ENCODE peak calls at places on chromosomes 7 and 10, in nine cellular contexts. One of them, this sample, is unnamed.

GRCh38 chr10:129877773-129878371 is 86.2 kb downstream of the EBF3 start:
- DNase-seq in thoracic aorta: no peak
- DNase-seq in colonic mucosa: peak; percentile 44
- DNase-seq in lower lobe of right lung: no peak
- DNase-seq in heart right ventricle: no peak
- DNase-seq in adrenal gland: no peak
- DNase-seq in breast epithelium: no peak
- DNase-seq in cardiac muscle cell: peak; percentile 37
- DNase-seq in upper lobe of right lung: no peak
- DNase-seq in this sample: no peak

GRCh38 chr7:106486331-106486730 is 174.6 kb downstream of the CCDC71L start:
- DNase-seq in thoracic aorta: no peak
- DNase-seq in colonic mucosa: no peak
- DNase-seq in lower lobe of right lung: no peak
- DNase-seq in heart right ventricle: no peak
- DNase-seq in adrenal gland: no peak
- DNase-seq in breast epithelium: no peak
- DNase-seq in cardiac muscle cell: no peak
- DNase-seq in upper lobe of right lung: no peak
- DNase-seq in this sample: no peak

GRCh38 chr7:39501358-39501757 is 64.8 kb upstream of the YAE1 start:
- DNase-seq in thoracic aorta: no peak
- DNase-seq in colonic mucosa: no peak
- DNase-seq in lower lobe of right lung: no peak
- DNase-seq in heart right ventricle: no peak
- DNase-seq in adrenal gland: no peak
- DNase-seq in breast epithelium: no peak
- DNase-seq in cardiac muscle cell: no peak
- DNase-seq in upper lobe of right lung: no peak
- DNase-seq in this sample: no peak

GRCh38 chr10:60669491-60669890 is 108.8 kb upstream of the CDK1 start:
- DNase-seq in thoracic aorta: no peak
- DNase-seq in colonic mucosa: no peak
- DNase-seq in lower lobe of right lung: no peak
- DNase-seq in heart right ventricle: no peak
- DNase-seq in adrenal gland: no peak
- DNase-seq in breast epithelium: no peak
- DNase-seq in cardiac muscle cell: no peak
- DNase-seq in upper lobe of right lung: no peak
- DNase-seq in this sample: no peak

GRCh38 chr7:99699946-99700345 is 20.1 kb upstream of the CYP3A5 start:
- DNase-seq in thoracic aorta: no peak
- DNase-seq in colonic mucosa: peak; percentile 55
- DNase-seq in lower lobe of right lung: no peak
- DNase-seq in heart right ventricle: no peak
- DNase-seq in adrenal gland: no peak
- DNase-seq in breast epithelium: no peak
- DNase-seq in cardiac muscle cell: no peak
- DNase-seq in upper lobe of right lung: no peak
- DNase-seq in this sample: no peak

GRCh38 chr7:90595801-90596683 is at the start of gene CDK14:
- DNase-seq in thoracic aorta: peak; percentile 45
- DNase-seq in colonic mucosa: peak; percentile 82
- DNase-seq in lower lobe of right lung: peak; percentile 91
- DNase-seq in heart right ventricle: peak; percentile 81
- DNase-seq in adrenal gland: peak; percentile 82
- DNase-seq in breast epithelium: peak; percentile 74
- DNase-seq in cardiac muscle cell: peak; percentile 87
- DNase-seq in upper lobe of right lung: peak; percentile 91
- DNase-seq in this sample: peak; percentile 90

GRCh38 chr10:96285331-96285752 is 14.0 kb upstream of the BLNK start:
- DNase-seq in thoracic aorta: no peak
- DNase-seq in colonic mucosa: peak; percentile 76
- DNase-seq in lower lobe of right lung: no peak
- DNase-seq in heart right ventricle: no peak
- DNase-seq in adrenal gland: no peak
- DNase-seq in breast epithelium: no peak
- DNase-seq in cardiac muscle cell: no peak
- DNase-seq in upper lobe of right lung: no peak
- DNase-seq in this sample: no peak

GRCh38 chr7:37495574-37496184 is 47.0 kb upstream of the ELMO1 start:
- DNase-seq in thoracic aorta: no peak
- DNase-seq in colonic mucosa: no peak
- DNase-seq in lower lobe of right lung: no peak
- DNase-seq in heart right ventricle: no peak
- DNase-seq in adrenal gland: no peak
- DNase-seq in breast epithelium: no peak
- DNase-seq in cardiac muscle cell: peak; percentile 44
- DNase-seq in upper lobe of right lung: no peak
- DNase-seq in this sample: no peak

GRCh38 chr10:86798636-86799035 is 42.2 kb downstream of the BMPR1A start:
- DNase-seq in thoracic aorta: no peak
- DNase-seq in colonic mucosa: no peak
- DNase-seq in lower lobe of right lung: no peak
- DNase-seq in heart right ventricle: no peak
- DNase-seq in adrenal gland: no peak
- DNase-seq in breast epithelium: no peak
- DNase-seq in cardiac muscle cell: no peak
- DNase-seq in upper lobe of right lung: no peak
- DNase-seq in this sample: no peak

GRCh38 chr7:16813232-16813616 is 8.4 kb upstream of the AGR2 start:
- DNase-seq in thoracic aorta: no peak
- DNase-seq in colonic mucosa: no peak
- DNase-seq in lower lobe of right lung: no peak
- DNase-seq in heart right ventricle: no peak
- DNase-seq in adrenal gland: no peak
- DNase-seq in breast epithelium: no peak
- DNase-seq in cardiac muscle cell: no peak
- DNase-seq in upper lobe of right lung: no peak
- DNase-seq in this sample: no peak

GRCh38 chr7:36265720-36266119 is 112.7 kb downstream of the EEPD1 start:
- DNase-seq in thoracic aorta: no peak
- DNase-seq in colonic mucosa: no peak
- DNase-seq in lower lobe of right lung: no peak
- DNase-seq in heart right ventricle: peak; percentile 42
- DNase-seq in adrenal gland: no peak
- DNase-seq in breast epithelium: no peak
- DNase-seq in cardiac muscle cell: no peak
- DNase-seq in upper lobe of right lung: no peak
- DNase-seq in this sample: peak; percentile 68

GRCh38 chr7:120873367-120873766 is 15.4 kb upstream of the TSPAN12 start:
- DNase-seq in thoracic aorta: no peak
- DNase-seq in colonic mucosa: no peak
- DNase-seq in lower lobe of right lung: no peak
- DNase-seq in heart right ventricle: no peak
- DNase-seq in adrenal gland: no peak
- DNase-seq in breast epithelium: no peak
- DNase-seq in cardiac muscle cell: no peak
- DNase-seq in upper lobe of right lung: no peak
- DNase-seq in this sample: no peak

GRCh38 chr7:123657304-123657685 is 1.6 kb downstream of the LMOD2 start:
- DNase-seq in thoracic aorta: no peak
- DNase-seq in colonic mucosa: no peak
- DNase-seq in lower lobe of right lung: no peak
- DNase-seq in heart right ventricle: no peak
- DNase-seq in adrenal gland: no peak
- DNase-seq in breast epithelium: no peak
- DNase-seq in cardiac muscle cell: no peak
- DNase-seq in upper lobe of right lung: no peak
- DNase-seq in this sample: no peak

GRCh38 chr10:126191192-126191591 is 197.1 kb downstream of the ADAM12 start:
- DNase-seq in thoracic aorta: no peak
- DNase-seq in colonic mucosa: no peak
- DNase-seq in lower lobe of right lung: no peak
- DNase-seq in heart right ventricle: no peak
- DNase-seq in adrenal gland: no peak
- DNase-seq in breast epithelium: no peak
- DNase-seq in cardiac muscle cell: no peak
- DNase-seq in upper lobe of right lung: no peak
- DNase-seq in this sample: no peak

GRCh38 chr7:15747187-15748111 is 61.0 kb upstream of the MEOX2 start:
- DNase-seq in thoracic aorta: no peak
- DNase-seq in colonic mucosa: no peak
- DNase-seq in lower lobe of right lung: no peak
- DNase-seq in heart right ventricle: peak; percentile 11
- DNase-seq in adrenal gland: peak; percentile 55
- DNase-seq in breast epithelium: no peak
- DNase-seq in cardiac muscle cell: peak; percentile 64
- DNase-seq in upper lobe of right lung: no peak
- DNase-seq in this sample: no peak

GRCh38 chr10:96306516-96306915 is 2.3 kb downstream of the DNTT start:
- DNase-seq in thoracic aorta: no peak
- DNase-seq in colonic mucosa: no peak
- DNase-seq in lower lobe of right lung: peak; percentile 55
- DNase-seq in heart right ventricle: peak; percentile 49
- DNase-seq in adrenal gland: peak; percentile 28
- DNase-seq in breast epithelium: no peak
- DNase-seq in cardiac muscle cell: no peak
- DNase-seq in upper lobe of right lung: peak; percentile 68
- DNase-seq in this sample: peak; percentile 85

GRCh38 chr7:153061913-153062528 is 302.5 kb downstream of the ACTR3B start:
- DNase-seq in thoracic aorta: no peak
- DNase-seq in colonic mucosa: no peak
- DNase-seq in lower lobe of right lung: no peak
- DNase-seq in heart right ventricle: no peak
- DNase-seq in adrenal gland: no peak
- DNase-seq in breast epithelium: no peak
- DNase-seq in cardiac muscle cell: peak; percentile 64
- DNase-seq in upper lobe of right lung: no peak
- DNase-seq in this sample: no peak

GRCh38 chr7:135929692-135930091 is 47.5 kb downstream of the MTPN start:
- DNase-seq in thoracic aorta: no peak
- DNase-seq in colonic mucosa: no peak
- DNase-seq in lower lobe of right lung: no peak
- DNase-seq in heart right ventricle: no peak
- DNase-seq in adrenal gland: no peak
- DNase-seq in breast epithelium: no peak
- DNase-seq in cardiac muscle cell: peak; percentile 34
- DNase-seq in upper lobe of right lung: no peak
- DNase-seq in this sample: no peak

GRCh38 chr7:110090113-110090820 is 1000.7 kb upstream of the LRRN3 start:
- DNase-seq in thoracic aorta: no peak
- DNase-seq in colonic mucosa: no peak
- DNase-seq in lower lobe of right lung: no peak
- DNase-seq in heart right ventricle: no peak
- DNase-seq in adrenal gland: peak; percentile 32
- DNase-seq in breast epithelium: no peak
- DNase-seq in cardiac muscle cell: no peak
- DNase-seq in upper lobe of right lung: no peak
- DNase-seq in this sample: no peak

GRCh38 chr10:14547826-14548225 is 217.1 kb upstream of the FRMD4A start:
- DNase-seq in thoracic aorta: no peak
- DNase-seq in colonic mucosa: no peak
- DNase-seq in lower lobe of right lung: no peak
- DNase-seq in heart right ventricle: no peak
- DNase-seq in adrenal gland: no peak
- DNase-seq in breast epithelium: no peak
- DNase-seq in cardiac muscle cell: peak; percentile 29
- DNase-seq in upper lobe of right lung: no peak
- DNase-seq in this sample: no peak

GRCh38 chr10:49177391-49178355 is 10.5 kb downstream of the TMEM273 start:
- DNase-seq in thoracic aorta: peak; percentile 31
- DNase-seq in colonic mucosa: peak; percentile 26
- DNase-seq in lower lobe of right lung: no peak
- DNase-seq in heart right ventricle: peak; percentile 87
- DNase-seq in adrenal gland: peak; percentile 54
- DNase-seq in breast epithelium: no peak
- DNase-seq in cardiac muscle cell: no peak
- DNase-seq in upper lobe of right lung: no peak
- DNase-seq in this sample: no peak
- H3K4me3 ChIP-seq in thoracic aorta: no peak overlapping the region
- H3K4me3 ChIP-seq in colonic mucosa: no peak overlapping the region
- H3K4me3 ChIP-seq in lower lobe of right lung: no peak overlapping the region
- H3K4me3 ChIP-seq in heart right ventricle: no peak overlapping the region
- H3K4me3 ChIP-seq in adrenal gland: no peak overlapping the region
- H3K4me3 ChIP-seq in breast epithelium: no peak overlapping the region
- H3K4me3 ChIP-seq in cardiac muscle cell: no peak overlapping the region
- H3K4me3 ChIP-seq in upper lobe of right lung: no peak overlapping the region
- H3K4me3 ChIP-seq in this sample: no peak overlapping the region

GRCh38 chr7:2738766-2739549 is 51.0 kb downstream of the AMZ1 start:
- DNase-seq in thoracic aorta: no peak
- DNase-seq in colonic mucosa: no peak
- DNase-seq in lower lobe of right lung: no peak
- DNase-seq in heart right ventricle: no peak
- DNase-seq in adrenal gland: no peak
- DNase-seq in breast epithelium: no peak
- DNase-seq in cardiac muscle cell: no peak
- DNase-seq in upper lobe of right lung: no peak
- DNase-seq in this sample: peak; percentile 69
- H3K27ac ChIP-seq in thoracic aorta: no peak overlapping the region
- H3K27ac ChIP-seq in colonic mucosa: no peak overlapping the region
- H3K27ac ChIP-seq in lower lobe of right lung: no peak overlapping the region
- H3K27ac ChIP-seq in heart right ventricle: no peak overlapping the region
- H3K27ac ChIP-seq in adrenal gland: no peak overlapping the region
- H3K27ac ChIP-seq in breast epithelium: no peak overlapping the region
- H3K27ac ChIP-seq in cardiac muscle cell: no peak overlapping the region
- H3K27ac ChIP-seq in upper lobe of right lung: no peak overlapping the region
- H3K27ac ChIP-seq in this sample: peak overlapping the region; percentile 45

DNA sequence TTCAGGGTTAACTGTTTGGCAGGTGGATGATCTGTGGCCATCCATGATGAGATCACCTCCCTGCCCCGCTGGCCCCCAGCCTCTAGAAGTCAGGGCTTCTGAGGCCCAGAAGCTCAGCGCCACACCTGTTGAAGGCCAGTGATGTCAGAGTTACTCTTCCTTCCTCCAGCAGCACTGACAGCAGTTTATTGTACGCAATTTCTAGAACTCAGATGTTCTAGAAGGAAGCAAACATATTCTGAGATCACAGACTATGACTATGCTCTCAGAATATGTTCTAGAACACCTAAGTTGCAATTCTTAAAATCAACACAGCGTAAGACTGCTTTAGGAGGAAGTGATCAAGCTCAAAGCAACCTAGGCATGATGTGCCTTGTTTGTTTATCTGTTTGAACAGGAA is 196.3 kb upstream of the KLF14 start:
- DNase-seq in thoracic aorta: no peak
- DNase-seq in colonic mucosa: peak; percentile 79
- DNase-seq in lower lobe of right lung: no peak
- DNase-seq in heart right ventricle: no peak
- DNase-seq in adrenal gland: peak; percentile 76
- DNase-seq in breast epithelium: no peak
- DNase-seq in cardiac muscle cell: no peak
- DNase-seq in upper lobe of right lung: no peak
- DNase-seq in this sample: no peak
- H3K4me1 ChIP-seq in thoracic aorta: no peaks in the 10 kb centered on the region
- H3K4me1 ChIP-seq in colonic mucosa: no peaks in the 10 kb centered on the region
- H3K4me1 ChIP-seq in lower lobe of right lung: peaks cover 41% of the 10 kb centered on the region
- H3K4me1 ChIP-seq in heart right ventricle: peaks cover 15% of the 10 kb centered on the region
- H3K4me1 ChIP-seq in adrenal gland: peaks cover 11% of the 10 kb centered on the region
- H3K4me1 ChIP-seq in breast epithelium: no peaks in the 10 kb centered on the region
- H3K4me1 ChIP-seq in cardiac muscle cell: no peaks in the 10 kb centered on the region
- H3K4me1 ChIP-seq in upper lobe of right lung: peaks cover 40% of the 10 kb centered on the region
- H3K4me1 ChIP-seq in this sample: peaks cover 38% of the 10 kb centered on the region

DNA sequence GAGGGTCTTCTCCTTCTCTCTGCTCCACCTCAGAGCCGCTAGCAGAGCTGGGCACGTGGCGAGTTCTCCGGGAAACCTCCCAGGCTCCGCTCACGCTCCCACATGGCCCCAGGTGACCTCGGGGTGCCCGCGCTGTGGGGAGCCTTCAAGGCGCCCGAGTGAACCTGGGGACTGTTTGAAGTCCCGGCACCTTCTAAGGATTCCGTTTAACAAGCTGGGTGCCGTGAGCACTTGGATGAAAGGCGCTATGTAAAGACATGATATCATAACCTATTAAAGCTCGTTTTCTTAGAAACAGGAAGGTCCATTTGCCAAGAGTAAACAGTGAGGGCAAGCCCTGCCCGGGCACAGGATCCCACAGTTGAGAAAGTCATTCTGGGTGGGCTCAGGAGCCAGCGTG is 15.8 kb upstream of the MYL10 start:
- DNase-seq in thoracic aorta: no peak
- DNase-seq in colonic mucosa: no peak
- DNase-seq in lower lobe of right lung: no peak
- DNase-seq in heart right ventricle: no peak
- DNase-seq in adrenal gland: no peak
- DNase-seq in breast epithelium: no peak
- DNase-seq in cardiac muscle cell: no peak
- DNase-seq in upper lobe of right lung: no peak
- DNase-seq in this sample: no peak
- H3K4me3 ChIP-seq in thoracic aorta: peak overlapping the region; percentile 45
- H3K4me3 ChIP-seq in colonic mucosa: no peak overlapping the region
- H3K4me3 ChIP-seq in lower lobe of right lung: no peak overlapping the region
- H3K4me3 ChIP-seq in heart right ventricle: no peak overlapping the region
- H3K4me3 ChIP-seq in adrenal gland: no peak overlapping the region
- H3K4me3 ChIP-seq in breast epithelium: no peak overlapping the region
- H3K4me3 ChIP-seq in cardiac muscle cell: no peak overlapping the region
- H3K4me3 ChIP-seq in upper lobe of right lung: no peak overlapping the region
- H3K4me3 ChIP-seq in this sample: no peak overlapping the region

This sample was measured in sigmoid colon.